ENCODE peak calls at places on chromosome 9, in seven cellular contexts. N is choroid plexus epithelial cell, G is transverse colon, V is cardiac fibroblast, P is HL-60, S is cardiac muscle cell, U is heart left ventricle. F is an unnamed sample.

GRCh38 chr9:74138182-74138581 is 359.0 kb upstream of the RORB start:
- DNase-seq in N (no peak), G (no peak), V (no peak), P (no peak), S (no peak), U (no peak), F (no peak)

GRCh38 chr9:33041459-33042188 is 16.6 kb downstream of the DNAJA1 start:
- DNase-seq in N (no peak), G (no peak), V (peak), P (no peak), S (no peak), U (no peak), F (no peak)

GRCh38 chr9:110191616-110192015 is 16.3 kb downstream of the C9orf152 start:
- DNase-seq in N (no peak), G (no peak), V (no peak), P (no peak), S (no peak), U (no peak), F (no peak)

GRCh38 chr9:112712678-112713077 is 5.2 kb downstream of the INIP start:
- DNase-seq in N (no peak), G (no peak), V (no peak), P (no peak), S (no peak), U (no peak), F (no peak)

GRCh38 chr9:19788614-19789271 is at the start of gene SLC24A2:
- DNase-seq in N (no peak), G (no peak), V (peak), P (no peak), S (peak), U (no peak), F (no peak)

GRCh38 chr9:81031422-81032029 is 657.8 kb downstream of the TLE1 start:
- DNase-seq in N (no peak), G (no peak), V (no peak), P (no peak), S (no peak), U (no peak), F (no peak)

GRCh38 chr9:93601666-93602065 is 25.3 kb downstream of the PHF2 start:
- DNase-seq in N (no peak), G (no peak), V (no peak), P (no peak), S (no peak), U (no peak), F (no peak)

GRCh38 chr9:119273325-119273904 is 95.8 kb downstream of the BRINP1 start:
- DNase-seq in N (no peak), G (no peak), V (no peak), P (no peak), S (no peak), U (no peak), F (no peak)

GRCh38 chr9:77945798-77946197 is 85.8 kb downstream of the GNAQ start:
- DNase-seq in N (peak), G (no peak), V (peak), P (peak), S (peak), U (no peak), F (no peak)

GRCh38 chr9:85964949-85965348 is 24.0 kb downstream of the NAA35 start:
- DNase-seq in N (no peak), G (no peak), V (no peak), P (no peak), S (no peak), U (no peak), F (no peak)

GRCh38 chr9:85964526-85964925 is 23.6 kb downstream of the NAA35 start:
- DNase-seq in N (no peak), G (no peak), V (no peak), P (no peak), S (no peak), U (no peak), F (no peak)

GRCh38 chr9:85959955-85960354 is 19.0 kb downstream of the NAA35 start:
- DNase-seq in N (no peak), G (no peak), V (peak), P (no peak), S (no peak), U (no peak), F (no peak)

DNA sequence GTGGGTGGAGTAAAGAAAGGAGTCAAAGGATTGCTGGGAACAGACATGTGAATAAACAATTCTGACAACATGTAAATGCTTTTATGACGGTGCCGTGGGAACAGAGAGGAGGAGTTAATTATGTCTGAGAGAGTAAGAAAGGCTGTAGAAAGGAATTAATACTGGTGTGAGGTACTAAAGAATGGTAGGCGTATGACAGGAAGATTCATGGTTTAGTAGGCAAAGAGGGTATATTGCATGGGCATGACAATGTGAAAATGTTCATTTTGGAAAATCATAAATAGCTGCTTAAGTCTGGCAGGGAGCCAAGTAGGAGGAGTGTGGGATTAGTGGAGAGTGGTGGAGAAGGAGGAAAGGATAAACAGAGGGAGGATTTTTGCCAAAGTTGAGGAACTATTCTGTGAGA is 19.7 kb downstream of the NAA35 start:
- DNase-seq in N (peak), G (no peak), V (peak), P (no peak), S (no peak), U (peak), F (no peak)
- H3K4me3 ChIP-seq in N (no peak), G (no peak), V (no peak), P (no peak), S (no peak), U (no peak), F (no peak)

DNA sequence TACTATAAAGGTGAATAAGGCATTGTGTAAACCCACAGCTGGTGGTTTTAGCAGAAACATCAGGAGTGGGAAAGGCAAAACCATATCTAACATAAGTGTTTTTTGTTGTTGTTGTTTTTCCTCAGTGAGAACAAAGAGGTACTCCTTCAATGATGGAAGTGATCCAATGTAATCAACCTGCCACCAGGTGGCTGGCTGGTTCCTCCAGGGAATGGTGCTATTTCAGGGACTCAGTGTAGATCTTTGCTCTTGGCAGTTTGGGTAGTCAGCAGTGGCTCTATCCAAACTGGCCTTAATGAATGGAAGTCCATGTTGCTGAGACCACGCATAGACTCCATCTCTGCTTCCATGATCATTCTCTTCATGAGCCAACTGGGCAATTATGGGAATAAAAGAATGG is 10.8 kb downstream of the DMRTA1 start:
- DNase-seq in N (no peak), G (no peak), V (no peak), P (no peak), S (no peak), U (no peak), F (no peak)
- TF ChIP-seq CTCF in N (no peak), G (no peak), V (no peak), P (no peak), S (no peak), U (no peak), F (no peak)

DNA sequence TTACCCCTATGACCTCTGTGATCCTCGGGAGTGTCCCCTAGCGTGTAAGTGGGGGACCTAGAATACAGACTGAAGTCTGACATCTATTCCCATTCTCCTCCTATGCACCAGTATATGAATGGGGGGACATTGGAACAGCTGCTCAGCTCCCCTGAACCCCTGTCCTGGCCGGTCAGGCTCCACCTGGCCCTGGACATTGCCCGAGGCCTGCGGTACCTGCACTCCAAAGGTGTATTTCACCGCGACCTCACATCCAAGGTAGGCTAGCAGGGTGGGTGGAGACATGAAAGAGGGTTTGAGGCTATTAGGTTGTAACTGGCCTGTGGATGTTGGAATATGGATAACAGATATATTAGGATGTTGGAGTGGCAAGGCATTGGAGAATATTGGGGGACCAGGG is 1.7 kb downstream of the TESK1 start:
- DNase-seq in N (no peak), G (no peak), V (no peak), P (no peak), S (no peak), U (no peak), F (no peak)
- H3K4me3 ChIP-seq in N (no peak), G (no peak), V (no peak), P (no peak), S (no peak), U (peak), F (no peak)

GRCh38 chr9:134474656-134475050 is 148.4 kb downstream of the RXRA start:
- DNase-seq in N (no peak), G (no peak), V (no peak), P (no peak), S (no peak), U (no peak), F (no peak)

GRCh38 chr9:134476256-134476941 is 150.1 kb downstream of the RXRA start:
- DNase-seq in N (no peak), G (no peak), V (no peak), P (no peak), S (no peak), U (no peak), F (no peak)

GRCh38 chr9:134473353-134474057 is 147.2 kb downstream of the RXRA start:
- DNase-seq in N (no peak), G (no peak), V (no peak), P (no peak), S (no peak), U (no peak), F (no peak)

GRCh38 chr9:134474058-134474370 is 147.8 kb downstream of the RXRA start:
- DNase-seq in N (peak), G (no peak), V (peak), P (no peak), S (no peak), U (peak), F (no peak)

DNA sequence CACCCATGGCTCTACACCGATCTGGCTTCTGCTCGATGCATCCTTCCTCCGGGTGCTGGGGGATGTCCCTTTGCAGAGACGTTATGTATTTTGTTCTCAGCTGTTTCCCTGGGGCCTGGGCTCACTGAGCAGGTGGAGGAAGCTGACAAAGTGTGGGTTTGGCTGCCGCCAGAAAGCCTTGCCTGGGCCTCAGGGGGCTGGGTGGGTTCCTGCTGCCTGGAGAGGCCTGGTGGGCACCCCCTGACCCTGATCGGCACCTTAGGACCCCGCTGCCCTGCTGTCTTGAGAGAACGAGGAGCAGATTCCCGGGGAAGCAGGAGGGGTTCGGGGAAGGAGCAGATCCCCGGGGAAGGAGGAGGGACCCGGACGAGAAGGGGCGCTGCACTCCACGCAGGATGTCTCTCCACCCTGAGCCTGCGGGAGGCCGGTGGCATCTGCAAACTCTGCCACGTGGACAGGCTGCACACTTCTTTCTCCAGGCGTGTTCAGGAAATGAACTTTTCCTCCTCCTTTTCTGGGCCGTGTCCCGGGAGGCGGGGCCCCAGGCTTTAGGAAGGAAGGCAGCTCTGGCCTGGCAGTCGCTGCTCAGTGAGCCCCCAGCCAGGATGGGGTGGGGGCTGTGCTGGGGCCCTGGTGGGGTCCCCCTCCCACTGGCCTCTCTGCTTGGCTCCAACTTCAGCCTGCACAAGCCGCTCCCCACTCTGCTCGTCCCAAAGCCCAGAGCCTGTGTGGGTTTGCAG is 149.0 kb downstream of the RXRA start:
- DNase-seq in N (peak), G (peak), V (peak), P (no peak), S (no peak), U (peak), F (no peak)
- TF ChIP-seq CTCF in N (peak), G (no peak), V (no peak), P (no peak), S (peak), U (no peak), F (no peak)

GRCh38 chr9:94826044-94826443 is 99.5 kb downstream of the AOPEP start:
- DNase-seq in N (no peak), G (no peak), V (no peak), P (no peak), S (no peak), U (no peak), F (no peak)
- H3K4me3 ChIP-seq in N (no peak), G (no peak), V (no peak), P (no peak), S (no peak), U (no peak), F (no peak)

GRCh38 chr9:35385042-35385441 is 104.9 kb upstream of the RUSC2 start:
- DNase-seq in N (peak), G (no peak), V (peak), P (no peak), S (no peak), U (no peak), F (peak)
- TF ChIP-seq CTCF in N (peak), G (no peak), V (peak), P (no peak), S (peak), U (peak), F (peak)

DNA sequence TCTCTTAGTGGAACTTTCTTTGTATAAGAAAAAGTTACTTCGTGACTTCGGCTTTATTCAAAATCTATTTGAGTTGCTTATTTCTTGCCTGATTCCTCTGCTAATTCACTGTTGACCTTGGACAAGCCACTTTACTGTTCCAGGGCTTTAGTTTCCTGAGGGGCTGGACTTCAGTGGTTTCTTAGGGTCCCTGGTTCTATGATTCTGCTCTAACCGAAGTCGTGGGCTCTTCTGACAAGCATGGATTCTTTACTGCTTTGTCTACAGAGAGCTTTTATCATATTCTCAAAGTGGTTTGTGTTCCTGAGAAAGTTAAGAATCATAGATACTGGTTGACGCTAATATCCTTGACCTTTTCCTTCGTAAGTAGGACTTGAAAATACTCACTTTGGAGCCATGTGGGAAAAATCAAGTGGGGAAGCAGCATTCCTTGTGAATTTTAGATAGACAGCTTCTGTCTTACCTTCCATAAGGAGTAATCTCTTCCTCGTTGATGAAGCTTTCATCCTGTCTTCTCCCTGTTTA is 21.1 kb downstream of the EXOSC2 start:
- DNase-seq in N (no peak), G (no peak), V (no peak), P (no peak), S (no peak), U (no peak), F (no peak)
- H3K4me3 ChIP-seq in N (peak), G (peak), V (peak), P (peak), S (peak), U (peak), F (peak)

DNA sequence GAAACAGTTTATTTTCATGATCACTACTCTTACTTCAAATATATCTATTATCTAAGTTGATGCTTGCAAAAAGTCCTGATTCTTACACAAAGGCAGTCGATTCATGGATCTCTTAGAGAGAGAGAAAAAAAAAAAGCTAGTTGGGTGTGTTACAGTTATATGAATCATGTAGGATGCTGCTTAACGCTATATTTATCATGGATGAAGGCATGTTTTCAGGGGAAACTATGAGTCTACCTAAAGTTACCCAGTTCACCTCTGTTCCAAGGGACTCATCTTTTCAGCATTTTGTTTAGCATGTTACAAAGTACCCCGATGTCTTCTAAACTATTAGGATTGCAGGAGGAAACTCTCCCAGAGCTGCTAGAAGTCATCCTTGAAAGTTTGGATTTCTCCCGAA is 13.5 kb downstream of the TMC1 start:
- DNase-seq in N (no peak), G (no peak), V (no peak), P (no peak), S (no peak), U (no peak), F (no peak)
- TF ChIP-seq CTCF in N (no peak), G (no peak), V (no peak), P (no peak), S (no peak), U (no peak), F (no peak)

DNA sequence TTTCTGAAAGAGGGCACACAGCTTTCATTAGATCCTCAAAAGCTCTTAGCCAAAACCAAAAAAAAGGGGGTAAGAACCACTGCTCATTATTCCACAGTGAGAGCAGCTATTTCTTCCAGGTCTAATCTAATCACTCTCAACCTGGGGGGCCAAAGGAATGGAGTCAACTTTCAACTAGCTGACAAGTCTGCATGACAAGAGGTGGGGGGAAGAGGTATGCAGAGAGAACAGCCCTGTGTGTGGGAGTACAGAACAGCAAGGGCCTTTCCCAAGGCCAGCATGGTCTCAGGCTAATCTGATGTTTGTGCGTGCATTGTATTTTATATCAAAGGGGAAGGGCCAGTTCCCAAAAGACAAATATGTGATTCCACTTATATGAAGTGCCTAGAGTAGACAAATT is 36.9 kb upstream of the PIP5K1B start:
- DNase-seq in N (no peak), G (no peak), V (no peak), P (no peak), S (peak), U (no peak), F (no peak)
- H3K4me3 ChIP-seq in N (no peak), G (no peak), V (no peak), P (no peak), S (no peak), U (no peak), F (no peak)

GRCh38 chr9:113787871-113788270 is 88.2 kb upstream of the ZNF618 start:
- DNase-seq in N (no peak), G (no peak), V (no peak), P (no peak), S (no peak), U (no peak), F (no peak)
- TF ChIP-seq CTCF in N (no peak), G (no peak), V (no peak), P (no peak), S (no peak), U (no peak), F (no peak)

F was measured in AG09309.